ENCODE peak calls at places on chromosome 7, in seven cellular contexts. Z is left lobe of liver, E is NCI-H774, Y is HuH-7.5, A is NCI-H146, I is GDM1, P is GM12865. V is an unnamed sample.

GRCh38 chr7:149223746-149224145 is 15.7 kb upstream of the ZNF212 start:
- DNase-seq in Z (no peak), E (no peak), Y (no peak), A (no peak), I (no peak), P (no peak), V (no peak)

GRCh38 chr7:21568762-21569161 is 25.9 kb downstream of the DNAH11 start:
- DNase-seq in Z (no peak), E (no peak), Y (no peak), A (peak), I (no peak), P (peak), V (no peak)

GRCh38 chr7:5692845-5693278 is 88.6 kb downstream of the RNF216 start:
- DNase-seq in Z (no peak), E (peak), Y (no peak), A (peak), I (no peak), P (peak), V (no peak)

GRCh38 chr7:40197527-40197926 is 62.7 kb downstream of the SUGCT start:
- DNase-seq in Z (no peak), E (no peak), Y (no peak), A (no peak), I (no peak), P (no peak), V (no peak)

GRCh38 chr7:22781230-22781711 is 41.4 kb downstream of the TOMM7 start:
- DNase-seq in Z (no peak), E (no peak), Y (no peak), A (no peak), I (no peak), P (no peak), V (no peak)

GRCh38 chr7:151430391-151431205 is 9.3 kb downstream of the CRYGN start:
- DNase-seq in Z (no peak), E (no peak), Y (no peak), A (no peak), I (no peak), P (no peak), V (no peak)

GRCh38 chr7:6159097-6159483 is 113.3 kb downstream of the CYTH3 start:
- DNase-seq in Z (no peak), E (no peak), Y (no peak), A (no peak), I (no peak), P (no peak), V (no peak)

GRCh38 chr7:9149499-9150082 is 716.2 kb downstream of the NXPH1 start:
- DNase-seq in Z (no peak), E (no peak), Y (no peak), A (no peak), I (no peak), P (no peak), V (no peak)

GRCh38 chr7:109213081-109213480 is 643.4 kb downstream of the DNAJB9 start:
- DNase-seq in Z (no peak), E (no peak), Y (no peak), A (no peak), I (no peak), P (no peak), V (no peak)

GRCh38 chr7:99339595-99339994 is 13.9 kb downstream of the ARPC1A start:
- DNase-seq in Z (no peak), E (no peak), Y (no peak), A (no peak), I (no peak), P (no peak), V (no peak)

GRCh38 chr7:83201355-83201754 is 38.7 kb upstream of the PCLO start:
- DNase-seq in Z (no peak), E (no peak), Y (no peak), A (no peak), I (no peak), P (no peak), V (no peak)

GRCh38 chr7:4268040-4268965 is 413.8 kb upstream of the FOXK1 start:
- DNase-seq in Z (peak), E (no peak), Y (no peak), A (no peak), I (no peak), P (no peak), V (no peak)

GRCh38 chr7:68623030-68623429 is 975.2 kb upstream of the AUTS2 start:
- DNase-seq in Z (no peak), E (no peak), Y (no peak), A (peak), I (no peak), P (no peak), V (no peak)

GRCh38 chr7:113891828-113892227 is 27.0 kb downstream of the PPP1R3A start:
- DNase-seq in Z (no peak), E (no peak), Y (no peak), A (no peak), I (no peak), P (no peak), V (no peak)

GRCh38 chr7:80127412-80128150 is 7.0 kb upstream of the GNAI1 start:
- DNase-seq in Z (no peak), E (peak), Y (peak), A (peak), I (no peak), P (no peak), V (no peak)

GRCh38 chr7:117262546-117262945 is 60.3 kb downstream of the WNT2 start:
- DNase-seq in Z (no peak), E (no peak), Y (no peak), A (no peak), I (no peak), P (no peak), V (no peak)

GRCh38 chr7:131203291-131203976 is 124.2 kb upstream of the MKLN1 start:
- DNase-seq in Z (no peak), E (no peak), Y (no peak), A (no peak), I (no peak), P (no peak), V (no peak)

GRCh38 chr7:117479480-117480224 is at the start of gene CFTR:
- DNase-seq in Z (no peak), E (no peak), Y (no peak), A (no peak), I (no peak), P (no peak), V (no peak)

GRCh38 chr7:10237306-10237705 is 736.4 kb upstream of the PHF14 start:
- DNase-seq in Z (no peak), E (no peak), Y (no peak), A (peak), I (no peak), P (no peak), V (no peak)

GRCh38 chr7:158056761-158057160 is 530.9 kb downstream of the PTPRN2 start:
- DNase-seq in Z (no peak), E (no peak), Y (no peak), A (no peak), I (no peak), P (no peak), V (no peak)

GRCh38 chr7:51019891-51020855 is 237.5 kb upstream of the GRB10 start:
- DNase-seq in Z (peak), E (no peak), Y (no peak), A (no peak), I (no peak), P (no peak), V (no peak)

GRCh38 chr7:116525298-116525912 is 569 bp downstream of the CAV1 start:
- DNase-seq in Z (peak), E (no peak), Y (peak), A (no peak), I (no peak), P (peak), V (no peak)

GRCh38 chr7:138352570-138353461 is 107.2 kb upstream of the TRIM24 start:
- DNase-seq in Z (no peak), E (no peak), Y (no peak), A (no peak), I (no peak), P (no peak), V (no peak)

GRCh38 chr7:150428671-150429451 is 21.6 kb upstream of the GIMAP8 start:
- DNase-seq in Z (no peak), E (no peak), Y (no peak), A (peak), I (peak), P (peak), V (peak)

GRCh38 chr7:75872073-75872782 is 6.6 kb upstream of the RHBDD2 start:
- DNase-seq in Z (no peak), E (no peak), Y (no peak), A (no peak), I (no peak), P (no peak), V (no peak)

GRCh38 chr7:101576993-101577392 is 52.1 kb downstream of the MYL10 start:
- DNase-seq in Z (no peak), E (no peak), Y (no peak), A (no peak), I (no peak), P (no peak), V (no peak)

GRCh38 chr7:38660427-38661099 is 29.4 kb upstream of the AMPH start:
- DNase-seq in Z (no peak), E (peak), Y (peak), A (peak), I (peak), P (peak), V (no peak)